ENCODE peak calls at places on chromosomes 7 and 10, in eight cellular contexts. M is IMR-90, W is HepG2, F is mammary epithelial cell, V is H9, L is endothelial cell of umbilical vein, B is fibroblast of lung, U is OCI-LY7. Z is an unnamed sample.
A peak's percentile ranks its signal among the peaks of the same experiment; 100 is the strongest.

GRCh38 chr10:13784067-13784466 is 197.3 kb downstream of the PRPF18 start:
- DNase-seq in W (no peak), F (no peak), L (peak; percentile 49), B (peak; percentile 30), V (peak; percentile 41), U (peak; percentile 69), M (peak; percentile 64), Z (peak; percentile 43)

GRCh38 chr7:75738975-75739795 is 444 bp upstream of the HIP1 start:
- DNase-seq in M (peak; percentile 98), W (peak; percentile 92), B (peak; percentile 99), V (peak; percentile 100), F (peak; percentile 98), U (peak; percentile 99), L (peak; percentile 97), Z (peak; percentile 100)

GRCh38 chr10:47020491-47020890 is 109.3 kb downstream of the PTPN20 start:
- DNase-seq in U (no peak), F (peak; percentile 48), V (no peak), L (peak; percentile 3), M (peak; percentile 59), B (no peak), W (no peak), Z (no peak)

GRCh38 chr10:117652228-117653169 is 110.0 kb downstream of the EMX2 start:
- DNase-seq in F (peak; percentile 16), V (no peak), B (no peak), M (no peak), W (no peak), L (no peak), U (no peak), Z (no peak)

GRCh38 chr10:33365871-33366411 is 31.5 kb upstream of the NRP1 start:
- DNase-seq in U (no peak), M (peak; percentile 98), L (peak; percentile 90), V (no peak), B (peak; percentile 94), W (no peak), F (peak; percentile 95), Z (no peak)

GRCh38 chr7:63925626-63926460 is 72.8 kb upstream of the ZNF722 start:
- DNase-seq in B (peak; percentile 2), V (no peak), F (peak; percentile 6), L (no peak), U (no peak), W (no peak), M (no peak), Z (no peak)

GRCh38 chr7:149778327-149778637 is 4.9 kb upstream of the ZNF467 start:
- DNase-seq in W (no peak), U (no peak), L (no peak), V (no peak), B (no peak), F (no peak), M (no peak), Z (no peak)

GRCh38 chr10:5741276-5741675 is 56.6 kb downstream of the TASOR2 start:
- DNase-seq in B (no peak), U (peak; percentile 77), F (no peak), V (no peak), W (no peak), M (no peak), L (no peak), Z (no peak)

GRCh38 chr10:122855745-122856144 is 10.1 kb upstream of the CUZD1 start:
- DNase-seq in V (no peak), L (no peak), W (no peak), M (peak; percentile 21), B (peak; percentile 47), F (no peak), U (no peak), Z (no peak)

GRCh38 chr7:23247602-23248335 is 1.2 kb downstream of the GPNMB start:
- DNase-seq in V (peak; percentile 52), F (no peak), B (no peak), U (no peak), W (no peak), M (no peak), L (no peak), Z (no peak)

GRCh38 chr7:25633420-25633819 is 405.1 kb upstream of the NPVF start:
- DNase-seq in W (no peak), V (no peak), B (no peak), M (no peak), L (no peak), F (no peak), U (no peak), Z (no peak)

GRCh38 chr10:38038107-38038931 is 27.8 kb downstream of the ZNF33A start:
- DNase-seq in W (no peak), U (peak; percentile 48), L (no peak), M (peak; percentile 8), V (no peak), B (peak; percentile 11), F (no peak), Z (no peak)

GRCh38 chr10:128614206-128614605 is 488.0 kb upstream of the MKI67 start:
- DNase-seq in B (no peak), U (no peak), F (no peak), L (no peak), M (no peak), V (no peak), W (no peak), Z (no peak)

GRCh38 chr7:106114735-106115383 is 2.7 kb upstream of the SYPL1 start:
- DNase-seq in W (no peak), L (no peak), V (no peak), F (no peak), B (no peak), U (peak; percentile 75), M (no peak), Z (no peak)
- H2AFZ ChIP-seq in W (no peak overlapping the region), L (no peak overlapping the region), V (no peak overlapping the region), F (no peak overlapping the region), B (no peak overlapping the region), U (peak overlapping the region; percentile 77), M (no peak overlapping the region), Z (no peak overlapping the region)

GRCh38 chr10:96565774-96566173 is 21.0 kb downstream of the TM9SF3 start:
- DNase-seq in U (no peak), V (no peak), W (no peak), M (peak; percentile 80), L (peak; percentile 65), B (peak; percentile 65), F (no peak), Z (no peak)
- H4K20me1 ChIP-seq in U (no peaks in the 10 kb centered on the region), V (no peaks in the 10 kb centered on the region), W (peaks cover 32% of the 10 kb centered on the region), M (peaks cover 71% of the 10 kb centered on the region), L (peaks cover 11% of the 10 kb centered on the region), B (peaks cover 5% of the 10 kb centered on the region), F (peaks cover 2% of the 10 kb centered on the region), Z (peaks cover 79% of the 10 kb centered on the region)

GRCh38 chr7:68676789-68677535 is 921.3 kb upstream of the AUTS2 start:
- DNase-seq in U (no peak), M (no peak), V (no peak), L (no peak), B (no peak), F (no peak), W (no peak), Z (no peak)

GRCh38 chr7:68671046-68671445 is 927.2 kb upstream of the AUTS2 start:
- DNase-seq in W (no peak), V (no peak), M (no peak), L (no peak), F (no peak), U (no peak), B (no peak), Z (no peak)
- H2AFZ ChIP-seq in W (no peak overlapping the region), V (no peak overlapping the region), M (no peak overlapping the region), L (no peak overlapping the region), F (no peak overlapping the region), U (no peak overlapping the region), B (no peak overlapping the region), Z (no peak overlapping the region)

DNA sequence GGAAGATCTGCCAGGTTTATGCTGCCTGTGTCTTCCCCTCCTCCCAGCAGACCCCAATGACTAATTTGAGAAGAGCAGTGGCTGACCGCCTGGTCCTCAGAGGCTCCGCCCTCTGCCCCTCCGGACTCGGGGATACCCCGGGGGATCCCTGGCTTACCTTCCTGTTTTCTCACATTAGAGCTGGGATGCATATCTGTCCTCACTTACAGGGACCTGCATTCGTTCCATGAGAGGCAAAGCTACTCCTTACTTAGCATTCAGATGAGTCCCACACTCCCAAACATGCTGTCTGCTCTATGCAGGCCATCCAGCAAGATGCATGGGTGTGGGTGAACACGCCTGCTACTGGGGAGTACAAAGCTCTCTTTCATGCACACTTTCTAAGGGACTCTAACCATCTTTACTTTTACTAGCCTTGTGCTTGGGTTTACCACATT is 24.0 kb downstream of the VOPP1 start:
- DNase-seq in V (no peak), U (no peak), W (no peak), M (no peak), B (no peak), F (no peak), L (no peak), Z (no peak)
- H4K20me1 ChIP-seq in V (no peaks in the 10 kb centered on the region), U (peaks cover 41% of the 10 kb centered on the region), W (peaks cover 2% of the 10 kb centered on the region), M (peaks cover 90% of the 10 kb centered on the region), B (no peaks in the 10 kb centered on the region), F (peaks cover 3% of the 10 kb centered on the region), L (peaks cover 13% of the 10 kb centered on the region), Z (no peaks in the 10 kb centered on the region)

DNA sequence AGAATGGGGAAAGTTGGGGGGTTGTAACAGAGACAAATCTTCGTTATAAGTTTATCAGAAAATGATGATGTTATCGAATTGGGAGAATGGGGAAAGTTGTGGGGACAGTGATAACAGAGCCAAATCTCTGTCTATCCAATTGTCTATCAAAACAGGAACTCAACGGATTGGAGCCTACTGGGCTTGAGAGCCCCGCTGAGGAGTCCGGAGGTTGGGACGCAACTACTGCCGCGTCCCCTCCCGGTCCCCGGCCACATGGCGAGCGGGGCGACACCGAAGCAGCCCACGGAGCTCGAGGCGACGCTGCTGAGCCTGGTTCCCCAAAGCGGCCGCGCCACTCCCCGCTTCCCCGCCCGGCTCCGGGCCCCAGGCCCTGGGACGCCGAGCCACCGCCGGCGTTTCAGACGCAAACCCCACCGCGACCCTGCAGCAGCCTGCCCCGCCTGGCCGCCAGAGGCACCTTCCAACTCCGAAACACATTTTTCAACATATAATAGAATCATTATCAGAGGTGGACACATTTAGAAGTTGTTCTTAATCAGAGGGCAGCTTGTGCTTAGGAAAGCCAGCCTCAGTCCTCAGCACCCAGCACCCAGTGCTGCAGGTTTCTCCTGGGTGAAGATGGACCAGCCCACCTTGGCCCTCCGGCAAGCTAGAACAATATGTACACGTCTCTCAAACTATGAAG is 13.8 kb upstream of the RALA start:
- DNase-seq in B (no peak), U (no peak), W (no peak), F (no peak), M (no peak), V (peak; percentile 54), L (peak; percentile 59), Z (peak; percentile 32)
- H2AFZ ChIP-seq in B (peak overlapping the region; percentile 70), U (no peak overlapping the region), W (no peak overlapping the region), F (peak overlapping the region; percentile 90), M (peak overlapping the region; percentile 94), V (peak overlapping the region; percentile 93), L (no peak overlapping the region), Z (peak overlapping the region; percentile 58)

GRCh38 chr10:48821111-48821510 is 118.5 kb downstream of the LRRC18 start:
- DNase-seq in M (no peak), W (no peak), U (no peak), F (peak; percentile 2), B (no peak), L (no peak), V (no peak), Z (no peak)
- H4K20me1 ChIP-seq in M (no peaks in the 10 kb centered on the region), W (no peaks in the 10 kb centered on the region), U (no peaks in the 10 kb centered on the region), F (no peaks in the 10 kb centered on the region), B (no peaks in the 10 kb centered on the region), L (no peaks in the 10 kb centered on the region), V (no peaks in the 10 kb centered on the region), Z (no peaks in the 10 kb centered on the region)

Z was measured in hepatocyte.